ENCODE peak calls at places on chromosomes 7 and 10, in six cellular contexts. Y, T, S, K, L and I are unnamed samples.

GRCh38 chr7:157816526-157817250 is 479.9 kb downstream of the DNAJB6 start:
- DNase-seq in L (no peak), Y (no peak), S (no peak), T (no peak), K (no peak), I (no peak)

GRCh38 chr10:66837990-66838389 is 87.8 kb upstream of the LRRTM3 start:
- DNase-seq in K (no peak), Y (no peak), L (no peak), S (no peak), T (no peak), I (no peak)

GRCh38 chr10:55024718-55025117 is 223.7 kb upstream of the PCDH15 start:
- DNase-seq in S (no peak), L (no peak), T (peak), K (peak), Y (peak), I (no peak)

GRCh38 chr10:60735244-60735643 is 43.0 kb upstream of the CDK1 start:
- DNase-seq in K (no peak), Y (no peak), L (no peak), T (peak), S (no peak), I (no peak)

GRCh38 chr7:32779167-32779566 is 112.4 kb downstream of the KBTBD2 start:
- DNase-seq in K (no peak), S (no peak), Y (no peak), L (no peak), T (no peak), I (no peak)

GRCh38 chr10:7932301-7933036 is 114.2 kb downstream of the TAF3 start:
- DNase-seq in T (no peak), S (no peak), L (no peak), K (no peak), Y (peak), I (no peak)

GRCh38 chr7:66933469-66933868 is 12.4 kb downstream of the TMEM248 start:
- DNase-seq in S (no peak), L (no peak), T (no peak), Y (no peak), K (no peak), I (no peak)

GRCh38 chr10:23373156-23373555 is 28.6 kb upstream of the C10orf67 start:
- DNase-seq in S (no peak), K (no peak), L (no peak), Y (no peak), T (no peak), I (no peak)

GRCh38 chr7:48192996-48193395 is 21.7 kb downstream of the ABCA13 start:
- DNase-seq in Y (no peak), L (no peak), K (no peak), S (no peak), T (no peak), I (no peak)

GRCh38 chr7:123645516-123645915 is 10.2 kb upstream of the LMOD2 start:
- DNase-seq in L (no peak), S (no peak), T (no peak), K (peak), Y (no peak), I (no peak)

GRCh38 chr10:21202766-21203457 is 305.8 kb upstream of the NEBL start:
- DNase-seq in Y (no peak), L (no peak), S (no peak), K (no peak), T (no peak), I (no peak)

GRCh38 chr7:129952164-129952652 is 552 bp downstream of the UBE2H start:
- DNase-seq in L (peak), K (peak), S (peak), T (no peak), Y (peak), I (peak)

GRCh38 chr10:13158401-13158800 is 3.0 kb upstream of the MCM10 start:
- DNase-seq in S (no peak), L (no peak), Y (no peak), T (no peak), K (no peak), I (no peak)

GRCh38 chr7:485188-486081 is 34.2 kb downstream of the PDGFA start:
- DNase-seq in Y (no peak), K (no peak), T (no peak), S (peak), L (no peak), I (no peak)

GRCh38 chr10:2933924-2934323 is 133.4 kb upstream of the PFKP start:
- DNase-seq in L (no peak), S (no peak), Y (no peak), T (no peak), K (no peak), I (no peak)

GRCh38 chr7:79548616-79549206 is 95.2 kb upstream of the MAGI2 start:
- DNase-seq in K (no peak), S (no peak), T (no peak), Y (no peak), L (no peak), I (no peak)

GRCh38 chr7:1742555-1743303 is 72.7 kb downstream of the ELFN1 start:
- DNase-seq in S (peak), L (no peak), K (peak), T (peak), Y (peak), I (peak)

GRCh38 chr10:78337646-78338391 is 304.2 kb downstream of the RPS24 start:
- DNase-seq in S (no peak), K (no peak), L (no peak), T (no peak), Y (no peak), I (peak)